ENCODE peak calls at places on chromosomes 16 and 17, in seven cellular contexts. One of them, this sample, is unnamed.

GRCh38 chr16:16196099-16196498 is 27.2 kb downstream of the ABCC6 start:
- DNase-seq in K562: no peak
- DNase-seq in sigmoid colon: no peak
- DNase-seq in esophagus muscularis mucosa: no peak
- DNase-seq in upper lobe of left lung: no peak
- DNase-seq in SK-N-SH: no peak
- DNase-seq in transverse colon: no peak
- DNase-seq in this sample: no peak

GRCh38 chr16:57471852-57472664 is 9.6 kb downstream of the POLR2C start:
- DNase-seq in SK-N-SH: peak; percentile 77
- DNase-seq in transverse colon: peak; percentile 69
- DNase-seq in esophagus muscularis mucosa: no peak
- DNase-seq in upper lobe of left lung: no peak
- DNase-seq in K562: no peak
- DNase-seq in sigmoid colon: no peak
- DNase-seq in this sample: no peak

GRCh38 chr16:17407321-17407720 is 63.4 kb downstream of the XYLT1 start:
- DNase-seq in sigmoid colon: no peak
- DNase-seq in SK-N-SH: no peak
- DNase-seq in transverse colon: no peak
- DNase-seq in K562: no peak
- DNase-seq in esophagus muscularis mucosa: no peak
- DNase-seq in upper lobe of left lung: no peak
- DNase-seq in this sample: no peak

GRCh38 chr16:2514333-2515179 is 804 bp downstream of the ATP6V0C start:
- DNase-seq in upper lobe of left lung: peak; percentile 73
- DNase-seq in SK-N-SH: no peak
- DNase-seq in sigmoid colon: peak; percentile 77
- DNase-seq in transverse colon: no peak
- DNase-seq in K562: peak; percentile 79
- DNase-seq in esophagus muscularis mucosa: no peak
- DNase-seq in this sample: peak; percentile 43

GRCh38 chr17:70552230-70552981 is 383.1 kb downstream of the KCNJ2 start:
- DNase-seq in SK-N-SH: peak; percentile 72
- DNase-seq in upper lobe of left lung: no peak
- DNase-seq in esophagus muscularis mucosa: no peak
- DNase-seq in K562: peak; percentile 8
- DNase-seq in sigmoid colon: no peak
- DNase-seq in transverse colon: no peak
- DNase-seq in this sample: no peak

GRCh38 chr17:82787081-82787848 is 35.4 kb downstream of the TBCD start:
- DNase-seq in K562: no peak
- DNase-seq in transverse colon: peak; percentile 34
- DNase-seq in upper lobe of left lung: no peak
- DNase-seq in esophagus muscularis mucosa: no peak
- DNase-seq in sigmoid colon: peak; percentile 80
- DNase-seq in SK-N-SH: no peak
- DNase-seq in this sample: no peak

GRCh38 chr16:51151435-51151950 is 423 bp upstream of the SALL1 start:
- DNase-seq in sigmoid colon: no peak
- DNase-seq in esophagus muscularis mucosa: no peak
- DNase-seq in transverse colon: peak; percentile 23
- DNase-seq in upper lobe of left lung: no peak
- DNase-seq in SK-N-SH: peak; percentile 81
- DNase-seq in K562: no peak
- DNase-seq in this sample: peak; percentile 39

GRCh38 chr17:65926599-65926998 is 265.3 kb downstream of the CEP112 start:
- DNase-seq in sigmoid colon: no peak
- DNase-seq in SK-N-SH: no peak
- DNase-seq in K562: no peak
- DNase-seq in transverse colon: no peak
- DNase-seq in esophagus muscularis mucosa: no peak
- DNase-seq in upper lobe of left lung: no peak
- DNase-seq in this sample: no peak

GRCh38 chr17:57677301-57677700 is 67.8 kb downstream of the CCDC182 start:
- DNase-seq in esophagus muscularis mucosa: no peak
- DNase-seq in upper lobe of left lung: no peak
- DNase-seq in K562: no peak
- DNase-seq in transverse colon: no peak
- DNase-seq in SK-N-SH: no peak
- DNase-seq in sigmoid colon: no peak
- DNase-seq in this sample: no peak

GRCh38 chr16:49236216-49236615 is 45.4 kb downstream of the CBLN1 start:
- DNase-seq in K562: no peak
- DNase-seq in transverse colon: no peak
- DNase-seq in SK-N-SH: no peak
- DNase-seq in esophagus muscularis mucosa: no peak
- DNase-seq in sigmoid colon: no peak
- DNase-seq in upper lobe of left lung: no peak
- DNase-seq in this sample: no peak

GRCh38 chr17:56908061-56908542 is 5.7 kb downstream of the TRIM25 start:
- DNase-seq in SK-N-SH: no peak
- DNase-seq in sigmoid colon: no peak
- DNase-seq in transverse colon: peak; percentile 76
- DNase-seq in K562: no peak
- DNase-seq in esophagus muscularis mucosa: peak; percentile 84
- DNase-seq in upper lobe of left lung: peak; percentile 87
- DNase-seq in this sample: peak; percentile 58

GRCh38 chr17:21286066-21286770 is 1.7 kb downstream of the MAP2K3 start:
- DNase-seq in K562: no peak
- DNase-seq in upper lobe of left lung: peak; percentile 97
- DNase-seq in transverse colon: peak; percentile 92
- DNase-seq in sigmoid colon: peak; percentile 98
- DNase-seq in esophagus muscularis mucosa: peak; percentile 98
- DNase-seq in SK-N-SH: peak; percentile 50
- DNase-seq in this sample: peak; percentile 91

GRCh38 chr17:8469964-8470363 is 34.3 kb downstream of the NDEL1 start:
- DNase-seq in sigmoid colon: no peak
- DNase-seq in transverse colon: no peak
- DNase-seq in SK-N-SH: no peak
- DNase-seq in K562: no peak
- DNase-seq in upper lobe of left lung: no peak
- DNase-seq in esophagus muscularis mucosa: no peak
- DNase-seq in this sample: no peak

GRCh38 chr17:73902416-73903181 is 258.4 kb upstream of the SDK2 start:
- DNase-seq in sigmoid colon: no peak
- DNase-seq in K562: no peak
- DNase-seq in upper lobe of left lung: no peak
- DNase-seq in transverse colon: no peak
- DNase-seq in esophagus muscularis mucosa: no peak
- DNase-seq in SK-N-SH: no peak
- DNase-seq in this sample: no peak

GRCh38 chr17:32593003-32593402 is 106.2 kb downstream of the CDK5R1 start:
- DNase-seq in esophagus muscularis mucosa: no peak
- DNase-seq in sigmoid colon: no peak
- DNase-seq in upper lobe of left lung: no peak
- DNase-seq in transverse colon: no peak
- DNase-seq in K562: no peak
- DNase-seq in SK-N-SH: no peak
- DNase-seq in this sample: no peak

GRCh38 chr17:66676421-66676820 is 158.5 kb upstream of the CACNG5 start:
- DNase-seq in upper lobe of left lung: peak; percentile 90
- DNase-seq in esophagus muscularis mucosa: no peak
- DNase-seq in transverse colon: peak; percentile 89
- DNase-seq in sigmoid colon: no peak
- DNase-seq in K562: no peak
- DNase-seq in SK-N-SH: no peak
- DNase-seq in this sample: peak; percentile 88

GRCh38 chr16:1807626-1808025 is 14.1 kb upstream of the IGFALS start:
- DNase-seq in K562: no peak
- DNase-seq in upper lobe of left lung: no peak
- DNase-seq in esophagus muscularis mucosa: no peak
- DNase-seq in SK-N-SH: no peak
- DNase-seq in transverse colon: no peak
- DNase-seq in sigmoid colon: no peak
- DNase-seq in this sample: no peak

GRCh38 chr17:30517786-30518185 is 40.6 kb downstream of the GOSR1 start:
- DNase-seq in upper lobe of left lung: no peak
- DNase-seq in transverse colon: no peak
- DNase-seq in sigmoid colon: no peak
- DNase-seq in K562: no peak
- DNase-seq in SK-N-SH: no peak
- DNase-seq in esophagus muscularis mucosa: no peak
- DNase-seq in this sample: no peak

GRCh38 chr17:82238562-82239201 is 9.8 kb downstream of the SLC16A3 start:
- DNase-seq in sigmoid colon: peak; percentile 94
- DNase-seq in upper lobe of left lung: peak; percentile 95
- DNase-seq in K562: peak; percentile 67
- DNase-seq in transverse colon: peak; percentile 91
- DNase-seq in SK-N-SH: no peak
- DNase-seq in esophagus muscularis mucosa: no peak
- DNase-seq in this sample: peak; percentile 90

GRCh38 chr16:23858496-23859062 is 22.8 kb downstream of the PRKCB start:
- DNase-seq in esophagus muscularis mucosa: no peak
- DNase-seq in sigmoid colon: no peak
- DNase-seq in K562: no peak
- DNase-seq in upper lobe of left lung: peak; percentile 67
- DNase-seq in transverse colon: no peak
- DNase-seq in SK-N-SH: no peak
- DNase-seq in this sample: no peak

GRCh38 chr16:85751665-85752501 is 987 bp upstream of the C16orf74 start:
- DNase-seq in SK-N-SH: no peak
- DNase-seq in esophagus muscularis mucosa: no peak
- DNase-seq in K562: no peak
- DNase-seq in sigmoid colon: no peak
- DNase-seq in transverse colon: no peak
- DNase-seq in upper lobe of left lung: no peak
- DNase-seq in this sample: no peak

GRCh38 chr16:85753976-85754375 is 3.1 kb upstream of the C16orf74 start:
- DNase-seq in esophagus muscularis mucosa: no peak
- DNase-seq in sigmoid colon: no peak
- DNase-seq in K562: no peak
- DNase-seq in upper lobe of left lung: no peak
- DNase-seq in SK-N-SH: no peak
- DNase-seq in transverse colon: peak; percentile 36
- DNase-seq in this sample: no peak

GRCh38 chr16:85752511-85753420 is 1.9 kb upstream of the C16orf74 start:
- DNase-seq in K562: peak; percentile 64
- DNase-seq in upper lobe of left lung: no peak
- DNase-seq in SK-N-SH: peak; percentile 54
- DNase-seq in transverse colon: peak; percentile 46
- DNase-seq in esophagus muscularis mucosa: no peak
- DNase-seq in sigmoid colon: peak; percentile 78
- DNase-seq in this sample: peak; percentile 81

GRCh38 chr16:85754403-85754802 is 3.5 kb upstream of the C16orf74 start:
- DNase-seq in K562: no peak
- DNase-seq in transverse colon: no peak
- DNase-seq in upper lobe of left lung: no peak
- DNase-seq in sigmoid colon: no peak
- DNase-seq in esophagus muscularis mucosa: no peak
- DNase-seq in SK-N-SH: no peak
- DNase-seq in this sample: no peak

GRCh38 chr16:85753559-85753958 is 2.7 kb upstream of the C16orf74 start:
- DNase-seq in SK-N-SH: no peak
- DNase-seq in K562: no peak
- DNase-seq in esophagus muscularis mucosa: no peak
- DNase-seq in transverse colon: peak; percentile 31
- DNase-seq in upper lobe of left lung: no peak
- DNase-seq in sigmoid colon: no peak
- DNase-seq in this sample: peak; percentile 85
- TF ChIP-seq POLR2AphosphoS5 in SK-N-SH: no peak
- TF ChIP-seq POLR2AphosphoS5 in K562: no peak
- TF ChIP-seq POLR2AphosphoS5 in esophagus muscularis mucosa: no peak
- TF ChIP-seq POLR2AphosphoS5 in transverse colon: no peak
- TF ChIP-seq POLR2AphosphoS5 in upper lobe of left lung: no peak
- TF ChIP-seq POLR2AphosphoS5 in sigmoid colon: no peak
- TF ChIP-seq POLR2AphosphoS5 in this sample: no peak

GRCh38 chr17:17844079-17844478 is 7.3 kb upstream of the SREBF1 start:
- DNase-seq in sigmoid colon: no peak
- DNase-seq in esophagus muscularis mucosa: no peak
- DNase-seq in SK-N-SH: peak; percentile 28
- DNase-seq in transverse colon: no peak
- DNase-seq in K562: no peak
- DNase-seq in upper lobe of left lung: no peak
- DNase-seq in this sample: no peak
- H3K27ac ChIP-seq in sigmoid colon: no peak overlapping the region
- H3K27ac ChIP-seq in esophagus muscularis mucosa: no peak overlapping the region
- H3K27ac ChIP-seq in SK-N-SH: no peak overlapping the region
- H3K27ac ChIP-seq in transverse colon: no peak overlapping the region
- H3K27ac ChIP-seq in K562: no peak overlapping the region
- H3K27ac ChIP-seq in upper lobe of left lung: no peak overlapping the region
- H3K27ac ChIP-seq in this sample: no peak overlapping the region

DNA sequence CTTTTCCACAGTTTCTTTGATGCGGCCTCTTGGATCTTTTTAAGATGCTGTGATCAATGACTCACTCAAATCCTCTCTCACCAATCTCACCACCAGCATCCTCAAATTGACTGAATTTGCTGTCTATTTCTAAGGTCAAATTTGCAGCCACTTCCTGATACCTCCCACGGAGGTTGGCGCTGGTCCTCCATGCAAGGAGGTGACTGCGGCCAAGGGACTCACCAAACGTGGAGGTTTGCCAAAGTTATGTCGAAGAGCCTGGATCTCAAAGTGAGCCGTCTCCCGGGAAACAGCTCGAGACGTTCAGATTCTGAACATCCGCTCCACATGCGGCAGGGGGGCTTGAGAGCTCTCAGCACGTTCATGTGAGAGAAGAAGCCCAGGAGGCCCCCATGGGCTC is 22.6 kb downstream of the LGALS3BP start:
- DNase-seq in upper lobe of left lung: no peak
- DNase-seq in sigmoid colon: no peak
- DNase-seq in esophagus muscularis mucosa: no peak
- DNase-seq in K562: no peak
- DNase-seq in SK-N-SH: no peak
- DNase-seq in transverse colon: no peak
- DNase-seq in this sample: peak; percentile 46
- TF ChIP-seq EP300 in upper lobe of left lung: no peak
- TF ChIP-seq EP300 in sigmoid colon: no peak
- TF ChIP-seq EP300 in esophagus muscularis mucosa: no peak
- TF ChIP-seq EP300 in K562: no peak
- TF ChIP-seq EP300 in SK-N-SH: peak; percentile 15
- TF ChIP-seq EP300 in transverse colon: no peak
- TF ChIP-seq EP300 in this sample: no peak

DNA sequence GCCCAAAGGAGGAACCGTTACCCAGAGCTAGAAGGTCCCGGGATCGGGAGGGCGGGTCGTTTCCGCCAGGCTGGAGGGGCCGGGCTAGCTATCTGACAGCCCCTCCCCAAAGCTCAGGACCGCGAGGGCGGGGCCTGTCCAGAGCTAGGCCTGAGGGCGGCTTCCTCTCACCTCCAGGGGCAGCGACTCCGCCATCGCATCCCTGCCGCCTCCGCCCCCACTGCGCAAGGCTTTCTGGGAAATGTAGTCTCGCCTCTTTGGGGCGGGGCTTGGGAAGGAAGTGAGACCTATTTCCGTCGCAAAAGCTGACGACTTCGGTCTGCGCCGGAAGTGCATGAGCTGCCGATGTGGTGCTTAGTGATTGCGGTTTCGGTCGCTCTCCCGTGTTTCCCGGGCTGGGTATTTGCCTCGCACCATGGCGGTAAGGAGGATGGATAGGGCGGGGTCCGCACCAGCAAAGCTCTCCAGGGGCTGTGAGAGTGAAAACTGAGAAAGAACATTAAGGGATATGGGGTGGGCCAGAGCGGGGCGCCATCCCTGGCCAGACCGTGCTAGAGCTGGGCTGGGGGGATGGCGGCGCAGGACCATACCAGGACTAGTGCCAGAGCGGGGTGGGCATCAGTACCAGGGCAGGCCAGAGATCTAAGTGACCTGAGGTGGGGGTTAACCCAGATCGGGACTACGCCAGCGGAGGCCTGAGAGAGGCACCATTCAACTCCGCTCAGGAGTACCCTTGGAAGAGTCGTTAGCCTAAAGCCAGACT is at the start of gene TMEM208:
- DNase-seq in transverse colon: peak; percentile 98
- DNase-seq in sigmoid colon: peak; percentile 99
- DNase-seq in SK-N-SH: peak; percentile 97
- DNase-seq in K562: peak; percentile 96
- DNase-seq in esophagus muscularis mucosa: peak; percentile 99
- DNase-seq in upper lobe of left lung: peak; percentile 98
- DNase-seq in this sample: peak; percentile 98
- TF ChIP-seq POLR2AphosphoS5 in transverse colon: peak; percentile 89
- TF ChIP-seq POLR2AphosphoS5 in sigmoid colon: peak; percentile 96
- TF ChIP-seq POLR2AphosphoS5 in SK-N-SH: peak; percentile 70
- TF ChIP-seq POLR2AphosphoS5 in K562: peak; percentile 73
- TF ChIP-seq POLR2AphosphoS5 in esophagus muscularis mucosa: peak; percentile 100
- TF ChIP-seq POLR2AphosphoS5 in upper lobe of left lung: peak; percentile 99
- TF ChIP-seq POLR2AphosphoS5 in this sample: peak; percentile 93